ENCODE peak calls at places on chromosomes 12 and 14, in eight cellular contexts. One of them, this sample, is unnamed.

GRCh38 chr14:102363182-102363952 is 626 bp downstream of the TECPR2 start:
- DNase-seq in tibial artery: peak
- DNase-seq in brain microvascular endothelial cell: peak
- DNase-seq in AG04450: no peak
- DNase-seq in cardiac fibroblast: peak
- DNase-seq in neural progenitor cell: peak
- DNase-seq in kidney: no peak
- DNase-seq in NB4: peak
- DNase-seq in this sample: no peak

GRCh38 chr14:24233538-24233866 is 773 bp downstream of the GMPR2 start:
- DNase-seq in tibial artery: no peak
- DNase-seq in brain microvascular endothelial cell: no peak
- DNase-seq in AG04450: no peak
- DNase-seq in cardiac fibroblast: no peak
- DNase-seq in neural progenitor cell: no peak
- DNase-seq in kidney: no peak
- DNase-seq in NB4: no peak
- DNase-seq in this sample: no peak

GRCh38 chr12:95611676-95612309 is 60.5 kb upstream of the USP44 start:
- DNase-seq in tibial artery: no peak
- DNase-seq in brain microvascular endothelial cell: no peak
- DNase-seq in AG04450: no peak
- DNase-seq in cardiac fibroblast: no peak
- DNase-seq in neural progenitor cell: no peak
- DNase-seq in kidney: no peak
- DNase-seq in NB4: no peak
- DNase-seq in this sample: no peak

GRCh38 chr14:103362780-103363179 is 22.4 kb upstream of the MARK3 start:
- DNase-seq in tibial artery: no peak
- DNase-seq in brain microvascular endothelial cell: no peak
- DNase-seq in AG04450: no peak
- DNase-seq in cardiac fibroblast: no peak
- DNase-seq in neural progenitor cell: no peak
- DNase-seq in kidney: no peak
- DNase-seq in NB4: no peak
- DNase-seq in this sample: no peak

GRCh38 chr12:102376251-102376747 is 104.1 kb downstream of the IGF1 start:
- DNase-seq in tibial artery: no peak
- DNase-seq in brain microvascular endothelial cell: peak
- DNase-seq in AG04450: no peak
- DNase-seq in cardiac fibroblast: peak
- DNase-seq in neural progenitor cell: no peak
- DNase-seq in kidney: no peak
- DNase-seq in NB4: no peak
- DNase-seq in this sample: no peak

GRCh38 chr12:62698701-62699101 is 232.1 kb downstream of the MON2 start:
- DNase-seq in tibial artery: no peak
- DNase-seq in brain microvascular endothelial cell: peak
- DNase-seq in AG04450: no peak
- DNase-seq in cardiac fibroblast: peak
- DNase-seq in neural progenitor cell: no peak
- DNase-seq in kidney: no peak
- DNase-seq in NB4: no peak
- DNase-seq in this sample: no peak

GRCh38 chr12:51320311-51320694 is 3.7 kb downstream of the BIN2 start:
- DNase-seq in tibial artery: no peak
- DNase-seq in brain microvascular endothelial cell: no peak
- DNase-seq in AG04450: no peak
- DNase-seq in cardiac fibroblast: peak
- DNase-seq in neural progenitor cell: no peak
- DNase-seq in kidney: no peak
- DNase-seq in NB4: peak
- DNase-seq in this sample: no peak

GRCh38 chr14:32472512-32473472 is 143.7 kb downstream of the AKAP6 start:
- DNase-seq in tibial artery: no peak
- DNase-seq in brain microvascular endothelial cell: peak
- DNase-seq in AG04450: peak
- DNase-seq in cardiac fibroblast: peak
- DNase-seq in neural progenitor cell: peak
- DNase-seq in kidney: no peak
- DNase-seq in NB4: no peak
- DNase-seq in this sample: peak

GRCh38 chr12:1797011-1797901 is 23.1 kb upstream of the LRTM2 start:
- DNase-seq in tibial artery: no peak
- DNase-seq in brain microvascular endothelial cell: no peak
- DNase-seq in AG04450: no peak
- DNase-seq in cardiac fibroblast: peak
- DNase-seq in neural progenitor cell: no peak
- DNase-seq in kidney: peak
- DNase-seq in NB4: peak
- DNase-seq in this sample: no peak

GRCh38 chr14:23551266-23552028 is at the start of gene ZFHX2:
- DNase-seq in tibial artery: peak
- DNase-seq in brain microvascular endothelial cell: peak
- DNase-seq in AG04450: no peak
- DNase-seq in cardiac fibroblast: peak
- DNase-seq in neural progenitor cell: peak
- DNase-seq in kidney: peak
- DNase-seq in NB4: peak
- DNase-seq in this sample: no peak

GRCh38 chr12:94561943-94562411 is 88.4 kb downstream of the TMCC3 start:
- DNase-seq in tibial artery: no peak
- DNase-seq in brain microvascular endothelial cell: no peak
- DNase-seq in AG04450: no peak
- DNase-seq in cardiac fibroblast: no peak
- DNase-seq in neural progenitor cell: no peak
- DNase-seq in kidney: peak
- DNase-seq in NB4: no peak
- DNase-seq in this sample: no peak

GRCh38 chr14:87630808-87631207 is 362.2 kb downstream of the GALC start:
- DNase-seq in tibial artery: no peak
- DNase-seq in brain microvascular endothelial cell: no peak
- DNase-seq in AG04450: no peak
- DNase-seq in cardiac fibroblast: no peak
- DNase-seq in neural progenitor cell: no peak
- DNase-seq in kidney: no peak
- DNase-seq in NB4: no peak
- DNase-seq in this sample: no peak

GRCh38 chr14:23929822-23930294 is 23.7 kb upstream of the DHRS4 start:
- DNase-seq in tibial artery: peak
- DNase-seq in brain microvascular endothelial cell: peak
- DNase-seq in AG04450: peak
- DNase-seq in cardiac fibroblast: peak
- DNase-seq in neural progenitor cell: peak
- DNase-seq in kidney: no peak
- DNase-seq in NB4: peak
- DNase-seq in this sample: peak

GRCh38 chr12:34287986-34288962 is 266.0 kb downstream of the ALG10 start:
- DNase-seq in tibial artery: no peak
- DNase-seq in brain microvascular endothelial cell: no peak
- DNase-seq in AG04450: no peak
- DNase-seq in cardiac fibroblast: no peak
- DNase-seq in neural progenitor cell: no peak
- DNase-seq in kidney: peak
- DNase-seq in NB4: no peak
- DNase-seq in this sample: no peak

GRCh38 chr14:70709726-70710382 is 68.1 kb downstream of the TTC9 start:
- DNase-seq in tibial artery: no peak
- DNase-seq in brain microvascular endothelial cell: no peak
- DNase-seq in AG04450: no peak
- DNase-seq in cardiac fibroblast: no peak
- DNase-seq in neural progenitor cell: no peak
- DNase-seq in kidney: no peak
- DNase-seq in NB4: no peak
- DNase-seq in this sample: no peak

DNA sequence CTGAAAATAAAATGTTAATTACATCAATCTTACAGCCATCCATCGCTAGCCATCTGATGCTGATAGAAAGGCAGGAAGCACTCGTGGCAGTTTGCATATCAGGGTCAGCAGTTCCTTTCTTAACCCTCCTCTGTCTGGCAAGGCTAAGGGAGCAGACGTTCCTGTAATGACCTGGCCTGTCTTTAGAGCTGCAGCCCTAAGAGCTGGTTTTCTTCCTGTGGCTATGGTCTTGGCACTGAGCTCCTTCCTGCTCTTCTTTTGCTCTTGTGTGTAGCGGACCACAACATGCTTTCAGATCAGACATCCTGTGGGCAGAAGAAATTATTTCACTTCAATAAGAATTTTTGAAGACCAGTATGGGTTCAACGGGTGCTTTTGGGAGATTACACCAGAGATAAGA is 170.4 kb downstream of the DAD1 start:
- DNase-seq in tibial artery: no peak
- DNase-seq in brain microvascular endothelial cell: no peak
- DNase-seq in AG04450: no peak
- DNase-seq in cardiac fibroblast: no peak
- DNase-seq in neural progenitor cell: no peak
- DNase-seq in kidney: no peak
- DNase-seq in NB4: peak
- DNase-seq in this sample: no peak
- H3K4me3 ChIP-seq in tibial artery: no peak
- H3K4me3 ChIP-seq in brain microvascular endothelial cell: no peak
- H3K4me3 ChIP-seq in AG04450: no peak
- H3K4me3 ChIP-seq in cardiac fibroblast: no peak
- H3K4me3 ChIP-seq in neural progenitor cell: no peak
- H3K4me3 ChIP-seq in kidney: no peak
- H3K4me3 ChIP-seq in NB4: no peak
- H3K4me3 ChIP-seq in this sample: no peak

GRCh38 chr14:51750542-51750941 is 98.8 kb downstream of the FRMD6 start:
- DNase-seq in tibial artery: no peak
- DNase-seq in brain microvascular endothelial cell: no peak
- DNase-seq in AG04450: no peak
- DNase-seq in cardiac fibroblast: no peak
- DNase-seq in neural progenitor cell: peak
- DNase-seq in kidney: no peak
- DNase-seq in NB4: peak
- DNase-seq in this sample: no peak
- TF ChIP-seq CTCF in tibial artery: no peak
- TF ChIP-seq CTCF in brain microvascular endothelial cell: peak
- TF ChIP-seq CTCF in AG04450: no peak
- TF ChIP-seq CTCF in cardiac fibroblast: no peak
- TF ChIP-seq CTCF in neural progenitor cell: peak
- TF ChIP-seq CTCF in kidney: no peak
- TF ChIP-seq CTCF in NB4: no peak
- TF ChIP-seq CTCF in this sample: no peak

DNA sequence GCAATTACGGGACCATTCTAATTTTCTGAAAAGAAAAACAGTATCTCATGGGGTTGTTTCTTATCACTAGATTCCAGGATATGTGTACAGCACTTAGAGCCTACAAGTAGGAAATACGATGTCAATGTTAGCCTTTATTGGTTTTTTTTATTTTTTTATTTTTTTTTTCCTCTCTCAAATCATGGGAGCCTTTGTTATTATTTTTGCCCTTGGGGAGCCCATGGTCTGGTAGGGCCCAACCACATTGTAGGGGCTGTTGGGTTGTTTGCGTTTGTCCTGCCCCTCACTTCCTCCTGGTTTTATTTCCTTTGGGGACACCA is 5.9 kb downstream of the MORN3 start:
- DNase-seq in tibial artery: no peak
- DNase-seq in brain microvascular endothelial cell: no peak
- DNase-seq in AG04450: no peak
- DNase-seq in cardiac fibroblast: no peak
- DNase-seq in neural progenitor cell: no peak
- DNase-seq in kidney: no peak
- DNase-seq in NB4: no peak
- DNase-seq in this sample: no peak
- H3K4me3 ChIP-seq in tibial artery: no peak
- H3K4me3 ChIP-seq in brain microvascular endothelial cell: no peak
- H3K4me3 ChIP-seq in AG04450: no peak
- H3K4me3 ChIP-seq in cardiac fibroblast: no peak
- H3K4me3 ChIP-seq in neural progenitor cell: peak
- H3K4me3 ChIP-seq in kidney: no peak
- H3K4me3 ChIP-seq in NB4: peak
- H3K4me3 ChIP-seq in this sample: no peak

GRCh38 chr14:45082420-45082819 is 1.5 kb upstream of the PRPF39 start:
- DNase-seq in tibial artery: no peak
- DNase-seq in brain microvascular endothelial cell: no peak
- DNase-seq in AG04450: no peak
- DNase-seq in cardiac fibroblast: no peak
- DNase-seq in neural progenitor cell: no peak
- DNase-seq in kidney: no peak
- DNase-seq in NB4: no peak
- DNase-seq in this sample: no peak

GRCh38 chr14:45083622-45083978 is 316 bp upstream of the PRPF39 start:
- DNase-seq in tibial artery: no peak
- DNase-seq in brain microvascular endothelial cell: no peak
- DNase-seq in AG04450: no peak
- DNase-seq in cardiac fibroblast: no peak
- DNase-seq in neural progenitor cell: no peak
- DNase-seq in kidney: no peak
- DNase-seq in NB4: no peak
- DNase-seq in this sample: no peak

GRCh38 chr14:45085004-45085403 is 1.1 kb downstream of the PRPF39 start:
- DNase-seq in tibial artery: no peak
- DNase-seq in brain microvascular endothelial cell: no peak
- DNase-seq in AG04450: no peak
- DNase-seq in cardiac fibroblast: peak
- DNase-seq in neural progenitor cell: peak
- DNase-seq in kidney: no peak
- DNase-seq in NB4: peak
- DNase-seq in this sample: no peak

GRCh38 chr14:45089813-45090212 is 5.9 kb downstream of the PRPF39 start:
- DNase-seq in tibial artery: no peak
- DNase-seq in brain microvascular endothelial cell: no peak
- DNase-seq in AG04450: no peak
- DNase-seq in cardiac fibroblast: no peak
- DNase-seq in neural progenitor cell: no peak
- DNase-seq in kidney: no peak
- DNase-seq in NB4: no peak
- DNase-seq in this sample: peak

DNA sequence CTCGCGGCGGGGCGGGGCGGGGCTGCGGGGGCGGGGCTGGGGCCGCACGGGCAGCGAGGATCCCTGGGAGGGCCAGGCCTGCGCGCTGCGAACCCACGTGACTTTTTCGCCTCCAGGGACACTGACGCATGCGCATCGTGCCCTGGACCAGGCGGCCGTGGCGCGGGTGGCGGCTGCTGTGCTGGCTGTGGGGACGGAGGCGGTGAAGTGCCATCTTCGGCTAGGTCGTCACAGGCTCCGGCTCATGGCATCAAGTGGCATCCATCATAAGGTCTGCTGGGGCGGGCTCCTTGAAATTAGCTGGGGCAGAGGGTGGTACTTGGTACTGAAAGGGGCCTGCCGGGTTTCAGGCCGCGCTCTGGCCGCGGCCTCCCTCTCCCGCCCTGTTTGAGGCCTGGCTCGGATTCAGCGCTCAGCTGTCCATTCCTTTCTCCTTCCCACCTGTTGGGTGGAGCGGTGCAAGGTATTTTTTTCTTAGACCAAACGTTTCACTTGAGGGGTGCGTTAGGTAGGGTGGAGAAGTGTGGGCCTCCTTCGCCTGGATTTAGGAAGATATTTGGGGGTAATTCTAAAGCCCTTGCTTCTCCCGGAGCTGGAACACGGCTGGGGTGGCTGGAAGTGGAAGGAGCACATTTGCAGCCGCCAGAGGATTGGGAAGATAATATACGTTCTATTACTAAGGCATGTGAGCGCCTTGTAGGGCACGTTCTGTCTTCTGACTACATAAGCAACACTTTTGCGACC is at the start of gene PRPF39:
- DNase-seq in tibial artery: peak
- DNase-seq in brain microvascular endothelial cell: peak
- DNase-seq in AG04450: peak
- DNase-seq in cardiac fibroblast: peak
- DNase-seq in neural progenitor cell: peak
- DNase-seq in kidney: peak
- DNase-seq in NB4: peak
- DNase-seq in this sample: peak
- TF ChIP-seq CTCF in tibial artery: no peak
- TF ChIP-seq CTCF in brain microvascular endothelial cell: no peak
- TF ChIP-seq CTCF in AG04450: no peak
- TF ChIP-seq CTCF in cardiac fibroblast: no peak
- TF ChIP-seq CTCF in neural progenitor cell: no peak
- TF ChIP-seq CTCF in kidney: no peak
- TF ChIP-seq CTCF in NB4: no peak
- TF ChIP-seq CTCF in this sample: no peak